ENCODE peak calls at places on chromosome 17, in eight cellular contexts. U, O, T, E, P, B, K and A are unnamed samples.
A peak's percentile ranks its signal among the peaks of the same experiment; 100 is the strongest.

GRCh38 chr17:50863221-50863843 is 2.8 kb downstream of the TOB1 start:
- DNase-seq in U (peak; percentile 59), O (no peak), T (no peak), E (peak; percentile 49), P (peak; percentile 66), B (no peak), K (no peak), A (peak; percentile 44)

GRCh38 chr17:4236456-4236855 is 27.3 kb downstream of the ANKFY1 start:
- DNase-seq in U (no peak), O (no peak), T (no peak), E (peak; percentile 58), P (no peak), B (no peak), K (no peak), A (peak; percentile 50)

GRCh38 chr17:21165922-21166598 is 39.3 kb downstream of the DHRS7B start:
- DNase-seq in U (no peak), O (peak; percentile 66), T (no peak), E (no peak), P (no peak), B (no peak), K (no peak), A (no peak)

GRCh38 chr17:1898872-1899271 is 69.1 kb downstream of the RPA1 start:
- DNase-seq in U (no peak), O (no peak), T (no peak), E (no peak), P (no peak), B (no peak), K (no peak), A (no peak)

GRCh38 chr17:50107790-50108414 is 12.8 kb downstream of the PDK2 start:
- DNase-seq in U (no peak), O (no peak), T (no peak), E (peak; percentile 47), P (no peak), B (no peak), K (no peak), A (no peak)

GRCh38 chr17:12133183-12133582 is 112.5 kb downstream of the MAP2K4 start:
- DNase-seq in U (no peak), O (no peak), T (no peak), E (no peak), P (no peak), B (no peak), K (no peak), A (peak; percentile 74)

GRCh38 chr17:55576237-55576998 is 65.2 kb upstream of the SMIM36 start:
- DNase-seq in U (no peak), O (peak; percentile 81), T (peak; percentile 79), E (peak; percentile 82), P (no peak), B (no peak), K (peak; percentile 44), A (peak; percentile 73)

GRCh38 chr17:12407495-12407894 is 258.2 kb upstream of the MYOCD start:
- DNase-seq in U (no peak), O (no peak), T (no peak), E (no peak), P (no peak), B (no peak), K (no peak), A (no peak)

GRCh38 chr17:41615454-41615853 is 2.9 kb upstream of the KRT16 start:
- DNase-seq in U (no peak), O (no peak), T (no peak), E (no peak), P (no peak), B (no peak), K (no peak), A (no peak)

GRCh38 chr17:8643855-8644506 is 13.5 kb upstream of the MYH10 start:
- DNase-seq in U (no peak), O (no peak), T (no peak), E (no peak), P (no peak), B (no peak), K (no peak), A (no peak)

GRCh38 chr17:80694085-80694991 is 149.7 kb downstream of the RPTOR start:
- DNase-seq in U (no peak), O (no peak), T (no peak), E (no peak), P (no peak), B (no peak), K (no peak), A (no peak)

GRCh38 chr17:28416703-28417311 is 10.8 kb upstream of the SLC46A1 start:
- DNase-seq in U (peak; percentile 81), O (no peak), T (no peak), E (peak; percentile 63), P (peak; percentile 72), B (peak; percentile 31), K (peak; percentile 73), A (peak; percentile 79)

GRCh38 chr17:52673791-52674190 is 515.3 kb upstream of the CA10 start:
- DNase-seq in U (no peak), O (no peak), T (peak; percentile 23), E (no peak), P (no peak), B (no peak), K (no peak), A (no peak)

GRCh38 chr17:79808763-79809529 is 12.1 kb upstream of the CBX8 start:
- DNase-seq in U (no peak), O (no peak), T (peak; percentile 32), E (peak; percentile 50), P (peak; percentile 59), B (no peak), K (peak; percentile 90), A (no peak)

GRCh38 chr17:44304651-44305050 is 3.8 kb upstream of the RUNDC3A start:
- DNase-seq in U (no peak), O (no peak), T (no peak), E (no peak), P (no peak), B (no peak), K (no peak), A (no peak)

GRCh38 chr17:65559483-65559801 is 2.0 kb downstream of the AXIN2 start:
- DNase-seq in U (no peak), O (no peak), T (no peak), E (no peak), P (no peak), B (no peak), K (no peak), A (no peak)

GRCh38 chr17:75047398-75048098 is 523 bp downstream of the KCTD2 start:
- DNase-seq in U (peak; percentile 31), O (no peak), T (no peak), E (no peak), P (peak; percentile 49), B (no peak), K (no peak), A (no peak)

GRCh38 chr17:41705271-41705991 is 6.7 kb upstream of the GAST start:
- DNase-seq in U (no peak), O (no peak), T (no peak), E (peak; percentile 68), P (no peak), B (no peak), K (no peak), A (peak; percentile 57)

GRCh38 chr17:15470536-15470935 is 3.1 kb upstream of the CDRT4 start:
- DNase-seq in U (no peak), O (no peak), T (no peak), E (no peak), P (no peak), B (no peak), K (no peak), A (peak; percentile 51)

GRCh38 chr17:65662166-65662565 is 100.7 kb upstream of the AXIN2 start:
- DNase-seq in U (no peak), O (no peak), T (no peak), E (peak; percentile 44), P (no peak), B (no peak), K (no peak), A (peak; percentile 72)

GRCh38 chr17:2090804-2091534 is 36.1 kb downstream of the HIC1 start:
- DNase-seq in U (no peak), O (no peak), T (peak; percentile 69), E (peak; percentile 91), P (no peak), B (no peak), K (peak; percentile 54), A (peak; percentile 97)

GRCh38 chr17:76682306-76682705 is 28.5 kb downstream of the MXRA7 start:
- DNase-seq in U (no peak), O (no peak), T (no peak), E (peak; percentile 75), P (no peak), B (no peak), K (no peak), A (peak; percentile 96)

GRCh38 chr17:13562271-13562800 is 39.4 kb downstream of the HS3ST3A1 start:
- DNase-seq in U (no peak), O (peak; percentile 62), T (peak; percentile 93), E (peak; percentile 95), P (no peak), B (no peak), K (no peak), A (peak; percentile 93)
- H3K4me3 ChIP-seq in U (no peak overlapping the region), O (no peak overlapping the region), T (no peak overlapping the region), E (no peak overlapping the region), P (no peak overlapping the region), B (no peak overlapping the region), K (no peak overlapping the region), A (no peak overlapping the region)

DNA sequence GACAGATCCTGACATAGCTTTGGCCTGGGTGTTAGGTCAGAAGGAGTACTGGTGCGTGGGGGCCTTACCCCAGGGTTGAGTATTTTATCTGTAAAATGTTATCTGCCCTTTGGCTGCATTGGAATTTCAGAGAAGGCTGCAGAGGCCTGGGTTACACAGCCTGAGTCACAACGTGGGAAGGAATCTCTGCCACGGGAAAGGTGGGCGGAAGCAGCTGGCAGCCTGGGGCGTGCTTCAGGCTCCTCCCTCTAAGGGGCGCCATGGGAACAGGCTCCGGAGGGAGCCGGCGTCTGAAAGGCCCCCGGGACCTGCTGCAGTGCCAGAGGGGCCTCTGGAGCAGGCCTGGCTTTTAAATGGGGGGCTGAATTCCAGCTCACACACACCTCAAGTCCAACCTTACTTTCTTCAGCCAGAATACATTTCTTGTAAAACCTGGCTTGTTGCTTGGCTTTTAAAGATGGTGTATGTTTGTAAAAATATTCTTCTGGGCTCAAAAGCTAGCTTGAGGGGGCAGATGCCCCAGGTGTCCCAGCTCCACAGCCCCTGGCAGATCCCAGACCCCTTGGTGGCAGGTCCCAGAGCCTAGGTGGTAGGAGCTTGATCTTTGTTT is 142.2 kb downstream of the RAB11FIP4 start:
- DNase-seq in U (peak; percentile 59), O (no peak), T (peak; percentile 43), E (peak; percentile 52), P (no peak), B (no peak), K (peak; percentile 79), A (peak; percentile 60)
- TF ChIP-seq CTCF in U (peak; percentile 30), O (peak; percentile 54), T (peak; percentile 60), E (peak; percentile 31), P (peak; percentile 26), B (no peak), K (peak; percentile 39), A (peak; percentile 46)

DNA sequence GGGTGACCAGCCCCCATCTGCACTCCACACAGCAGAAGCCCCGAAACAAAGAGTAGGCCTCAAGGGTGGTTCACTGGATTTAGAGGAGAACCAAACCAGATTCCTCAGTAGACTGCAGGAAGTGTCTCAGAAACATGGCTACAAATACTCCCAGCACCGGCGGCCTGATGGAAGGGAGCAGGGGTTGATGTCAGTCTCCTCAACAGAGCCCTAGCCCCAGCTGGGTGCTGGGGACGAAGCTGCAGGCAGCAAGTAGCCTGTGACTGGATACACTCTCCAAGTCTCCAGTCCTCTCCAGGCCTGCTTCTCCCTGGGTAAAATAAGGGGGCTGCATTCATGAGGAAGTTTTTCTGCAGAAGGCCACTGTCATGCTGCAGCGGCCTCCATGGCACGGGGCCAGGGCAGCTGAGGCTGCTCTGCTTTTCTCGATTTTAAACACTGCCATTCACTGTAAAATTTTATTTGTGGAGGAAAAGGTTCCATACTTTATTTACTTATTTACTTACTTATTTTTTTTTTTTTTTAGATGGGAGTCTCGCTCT is 36.7 kb upstream of the SREBF1 start:
- DNase-seq in U (no peak), O (no peak), T (no peak), E (no peak), P (no peak), B (no peak), K (no peak), A (no peak)
- H3K4me3 ChIP-seq in U (no peak overlapping the region), O (no peak overlapping the region), T (no peak overlapping the region), E (no peak overlapping the region), P (no peak overlapping the region), B (no peak overlapping the region), K (no peak overlapping the region), A (no peak overlapping the region)

GRCh38 chr17:78448356-78448993 is 70.0 kb downstream of the PGS1 start:
- DNase-seq in U (no peak), O (no peak), T (no peak), E (no peak), P (no peak), B (no peak), K (no peak), A (no peak)
- TF ChIP-seq CTCF in U (peak; percentile 16), O (no peak), T (peak; percentile 17), E (peak; percentile 17), P (no peak), B (no peak), K (no peak), A (peak; percentile 25)